ENCODE peak calls at places on chromosomes 7 and 10, in six cellular contexts. V is body of pancreas, S is H54, M is upper lobe of left lung, Y is GM12891, J is prostate gland. U is an unnamed sample.

GRCh38 chr10:103799341-103799740 is 56.0 kb downstream of the SH3PXD2A start:
- DNase-seq in V (no peak), S (no peak), M (no peak), Y (no peak), J (no peak), U (no peak)

GRCh38 chr10:7264313-7264741 is 146.5 kb downstream of the SFMBT2 start:
- DNase-seq in V (no peak), S (peak; percentile 28), M (no peak), Y (no peak), J (no peak), U (no peak)

GRCh38 chr10:132915411-132915810 is 27.0 kb downstream of the CFAP46 start:
- DNase-seq in V (no peak), S (no peak), M (no peak), Y (no peak), J (no peak), U (no peak)

GRCh38 chr7:16684935-16685334 is 39.0 kb downstream of the BZW2 start:
- DNase-seq in V (no peak), S (no peak), M (no peak), Y (no peak), J (no peak), U (no peak)

GRCh38 chr7:69060516-69060915 is 537.8 kb upstream of the AUTS2 start:
- DNase-seq in V (no peak), S (no peak), M (no peak), Y (no peak), J (no peak), U (no peak)

GRCh38 chr7:32164341-32164996 is 94.3 kb upstream of the PDE1C start:
- DNase-seq in V (peak; percentile 27), S (peak; percentile 66), M (no peak), Y (no peak), J (no peak), U (no peak)

GRCh38 chr7:66804001-66804400 is 63.5 kb downstream of the RABGEF1 start:
- DNase-seq in V (no peak), S (no peak), M (no peak), Y (no peak), J (no peak), U (no peak)

GRCh38 chr10:132386419-132386831 is 10.6 kb upstream of the PWWP2B start:
- DNase-seq in V (no peak), S (no peak), M (no peak), Y (no peak), J (no peak), U (peak; percentile 77)

GRCh38 chr10:106917452-106918055 is 247.0 kb downstream of the SORCS1 start:
- DNase-seq in V (peak; percentile 25), S (no peak), M (peak; percentile 72), Y (no peak), J (no peak), U (no peak)

GRCh38 chr10:124447741-124448466 is 1.9 kb downstream of the NKX1-2 start:
- DNase-seq in V (peak; percentile 20), S (no peak), M (no peak), Y (no peak), J (no peak), U (no peak)

GRCh38 chr10:4683838-4684237 is 142.2 kb upstream of the AKR1E2 start:
- DNase-seq in V (no peak), S (no peak), M (no peak), Y (no peak), J (no peak), U (no peak)

GRCh38 chr10:79316671-79317431 is 30.4 kb upstream of the PPIF start:
- DNase-seq in V (no peak), S (no peak), M (no peak), Y (no peak), J (no peak), U (peak; percentile 79)

GRCh38 chr7:33882040-33882800 is 23.1 kb upstream of the BMPER start:
- DNase-seq in V (peak; percentile 32), S (no peak), M (no peak), Y (no peak), J (no peak), U (no peak)

GRCh38 chr10:117441812-117442443 is 66.7 kb upstream of the PDZD8 start:
- DNase-seq in V (peak; percentile 13), S (peak; percentile 73), M (peak; percentile 29), Y (no peak), J (no peak), U (no peak)

GRCh38 chr7:142896741-142897379 is 11.3 kb upstream of the TRPV6 start:
- DNase-seq in V (no peak), S (no peak), M (no peak), Y (no peak), J (no peak), U (peak; percentile 38)

GRCh38 chr7:22989646-22990587 is 24.0 kb downstream of the HYCC1 start:
- DNase-seq in V (no peak), S (no peak), M (no peak), Y (no peak), J (no peak), U (no peak)

GRCh38 chr10:19049577-19049976 is 976 bp downstream of the MALRD1 start:
- DNase-seq in V (no peak), S (no peak), M (no peak), Y (no peak), J (no peak), U (no peak)

GRCh38 chr10:81876253-81876731 is 1.3 kb downstream of the NRG3 start:
- DNase-seq in V (no peak), S (no peak), M (no peak), Y (no peak), J (no peak), U (no peak)

GRCh38 chr7:42090806-42091205 is 146.2 kb downstream of the GLI3 start:
- DNase-seq in V (no peak), S (no peak), M (no peak), Y (no peak), J (no peak), U (no peak)

GRCh38 chr7:31934551-31934950 is 135.7 kb downstream of the PDE1C start:
- DNase-seq in V (no peak), S (no peak), M (no peak), Y (no peak), J (no peak), U (no peak)

DNA sequence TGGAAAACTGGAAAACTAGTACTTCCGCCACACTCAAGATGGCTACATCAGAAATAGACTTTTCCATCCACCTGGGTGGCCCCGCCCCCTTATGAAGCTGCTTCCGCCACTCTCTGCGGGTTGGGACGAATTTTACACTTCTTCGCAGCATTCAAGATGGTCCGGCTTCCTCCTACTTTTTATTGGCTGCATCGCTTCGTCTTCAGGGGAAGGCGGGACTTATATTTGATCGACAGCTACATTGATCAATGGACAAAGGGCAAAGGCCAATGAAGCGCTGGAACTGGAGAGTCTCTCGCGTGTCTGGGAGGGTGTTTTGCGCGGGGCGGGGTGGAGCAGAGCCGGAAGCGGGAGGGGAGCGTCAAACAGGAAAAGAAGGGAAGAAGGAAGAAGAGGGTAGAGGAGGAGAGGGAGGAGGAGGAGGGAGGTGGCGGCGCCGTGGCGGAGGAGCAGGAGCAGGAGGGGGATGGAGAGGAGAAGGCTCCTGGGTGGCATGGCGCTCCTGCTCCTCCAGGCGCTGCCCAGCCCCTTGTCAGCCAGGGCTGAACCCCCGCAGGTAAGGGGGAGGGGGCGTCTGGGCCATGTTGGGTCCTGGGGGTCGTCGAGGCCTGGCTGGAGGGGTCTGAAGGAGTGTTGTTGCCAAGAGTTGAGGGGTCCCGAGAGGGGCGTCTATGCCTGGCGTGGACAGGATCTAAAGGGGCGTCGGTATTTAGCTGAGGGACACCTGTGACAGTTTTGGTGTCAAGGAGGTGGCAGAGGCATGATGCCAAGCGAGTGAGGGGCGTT is at the start of gene WBP1L:
- DNase-seq in V (peak; percentile 99), S (peak; percentile 90), M (peak; percentile 97), Y (peak; percentile 85), J (peak; percentile 99), U (peak; percentile 97)
- TF ChIP-seq POLR2A in V (peak; percentile 93), S (peak; percentile 89), M (peak; percentile 62), Y (peak; percentile 81), J (peak; percentile 92), U (peak; percentile 28)

DNA sequence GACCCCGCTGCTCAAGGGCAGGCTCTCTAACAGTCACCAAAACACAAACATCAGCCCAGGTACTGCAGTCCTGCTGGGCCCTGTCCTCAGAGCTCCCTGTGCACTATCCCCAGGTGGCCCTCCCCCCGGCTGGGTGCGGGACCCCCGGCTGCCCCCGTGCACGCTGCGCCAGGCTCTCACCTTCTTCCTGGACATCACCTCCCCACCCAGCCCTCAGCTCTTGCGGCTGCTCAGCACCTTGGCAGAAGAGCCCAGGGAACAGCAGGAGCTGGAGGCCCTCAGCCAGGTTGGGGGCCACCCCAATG is 14.3 kb downstream of the ATG9B start:
- DNase-seq in V (no peak), S (no peak), M (no peak), Y (no peak), J (no peak), U (no peak)
- TF ChIP-seq POLR2A in V (no peak), S (no peak), M (no peak), Y (no peak), J (no peak), U (no peak)

GRCh38 chr10:114937962-114938817 is at the start of gene TRUB1:
- DNase-seq in V (peak; percentile 97), S (peak; percentile 70), M (peak; percentile 97), Y (peak; percentile 72), J (peak; percentile 97), U (peak; percentile 91)
- TF ChIP-seq POLR2A in V (peak; percentile 77), S (peak; percentile 80), M (no peak), Y (peak; percentile 93), J (peak; percentile 47), U (no peak)

DNA sequence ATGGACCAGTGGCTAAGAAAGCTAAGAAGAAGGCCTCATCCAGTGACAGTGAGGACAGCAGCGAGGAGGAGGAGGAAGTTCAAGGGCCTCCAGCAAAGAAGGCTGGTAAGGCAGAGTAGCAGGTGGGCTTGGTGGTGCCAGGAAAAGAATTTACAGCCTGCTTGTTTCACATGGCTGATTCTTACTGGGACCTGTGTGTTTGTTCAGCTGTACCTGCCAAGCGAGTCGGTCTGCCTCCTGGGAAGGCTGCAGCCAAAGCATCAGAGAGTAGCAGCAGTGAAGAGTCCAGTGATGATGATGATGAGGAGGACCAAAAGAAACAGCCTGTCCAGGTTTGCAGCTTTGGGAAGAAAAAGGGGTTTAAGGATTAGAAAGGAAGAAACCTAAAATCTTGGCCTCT is 5.0 kb downstream of the NOLC1 start:
- DNase-seq in V (no peak), S (no peak), M (no peak), Y (no peak), J (peak; percentile 51), U (no peak)
- TF ChIP-seq POLR2A in V (no peak), S (no peak), M (no peak), Y (no peak), J (no peak), U (no peak)

GRCh38 chr10:997266-998022 is 9.2 kb downstream of the GTPBP4 start:
- DNase-seq in V (no peak), S (no peak), M (no peak), Y (no peak), J (no peak), U (no peak)

GRCh38 chr10:992523-993340 is 4.5 kb downstream of the GTPBP4 start:
- DNase-seq in V (no peak), S (no peak), M (no peak), Y (no peak), J (no peak), U (no peak)

GRCh38 chr10:996031-996430 is 7.8 kb downstream of the GTPBP4 start:
- DNase-seq in V (no peak), S (no peak), M (no peak), Y (no peak), J (no peak), U (no peak)

GRCh38 chr10:994836-995558 is 6.8 kb downstream of the GTPBP4 start:
- DNase-seq in V (no peak), S (no peak), M (no peak), Y (no peak), J (no peak), U (no peak)

DNA sequence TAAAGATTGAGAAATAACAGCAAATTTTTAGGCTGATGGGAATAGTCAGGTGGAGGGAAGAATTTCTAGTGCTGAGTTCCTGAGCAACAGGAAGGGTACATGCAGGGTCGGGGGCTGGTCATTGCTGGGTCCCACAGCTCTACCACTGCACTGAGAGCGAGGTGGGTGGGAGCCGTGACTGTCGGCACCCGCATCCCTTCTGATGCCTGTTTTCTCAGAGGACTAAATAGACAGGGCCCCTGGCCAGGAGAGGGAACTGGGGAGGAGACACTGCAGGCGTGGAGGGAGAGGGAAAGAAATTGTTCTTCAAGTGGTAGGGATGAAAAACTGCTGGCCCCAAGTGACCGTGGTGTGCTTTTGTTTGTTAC is 7.3 kb downstream of the GTPBP4 start:
- DNase-seq in V (no peak), S (no peak), M (no peak), Y (no peak), J (no peak), U (no peak)
- TF ChIP-seq POLR2A in V (no peak), S (no peak), M (no peak), Y (no peak), J (no peak), U (no peak)